ENCODE peak calls at places on chromosome X, in seven cellular contexts. Z is AG09319; M is cardiac fibroblast; R is A549; U is dorsolateral prefrontal cortex; F is CD4-positive, alpha-beta T cell; I is hepatocyte. H is an unnamed sample.

GRCh38 chrX:21766101-21766500 is 8.2 kb upstream of the SMPX start:
- DNase-seq in F (no peak), U (no peak), R (no peak), Z (no peak), I (no peak), M (peak), H (no peak)

GRCh38 chrX:95346854-95347253 is 1337.8 kb upstream of the DIAPH2 start:
- DNase-seq in I (no peak), F (no peak), M (peak), R (peak), Z (no peak), U (no peak), H (no peak)

GRCh38 chrX:118975831-118976598 is 1.6 kb downstream of the LONRF3 start:
- DNase-seq in I (peak), Z (no peak), M (peak), U (peak), F (peak), R (peak), H (peak)

GRCh38 chrX:25523574-25523973 is 507.8 kb upstream of the ARX start:
- DNase-seq in R (peak), U (peak), I (peak), Z (no peak), M (peak), F (no peak), H (no peak)

GRCh38 chrX:144627947-144628346 is 619.4 kb upstream of the SPANXN1 start:
- DNase-seq in Z (no peak), U (no peak), M (no peak), F (no peak), R (no peak), I (no peak), H (no peak)

GRCh38 chrX:7076245-7076661 is 71.3 kb upstream of the STS start:
- DNase-seq in I (no peak), R (no peak), M (no peak), F (no peak), U (peak), Z (no peak), H (no peak)

GRCh38 chrX:18360867-18361266 is 6.4 kb upstream of the SCML2 start:
- DNase-seq in Z (no peak), U (no peak), F (no peak), M (peak), R (no peak), I (no peak), H (no peak)

GRCh38 chrX:20664774-20665173 is 398.1 kb upstream of the RPS6KA3 start:
- DNase-seq in U (peak), F (no peak), M (no peak), R (no peak), I (no peak), Z (no peak), H (no peak)

GRCh38 chrX:149497626-149498025 is 7.5 kb downstream of the IDS start:
- DNase-seq in R (no peak), F (no peak), I (no peak), Z (peak), U (no peak), M (peak), H (no peak)

GRCh38 chrX:13123857-13124345 is 79.5 kb upstream of the FAM9C start:
- DNase-seq in I (no peak), Z (no peak), F (no peak), R (peak), M (peak), U (no peak), H (no peak)

DNA sequence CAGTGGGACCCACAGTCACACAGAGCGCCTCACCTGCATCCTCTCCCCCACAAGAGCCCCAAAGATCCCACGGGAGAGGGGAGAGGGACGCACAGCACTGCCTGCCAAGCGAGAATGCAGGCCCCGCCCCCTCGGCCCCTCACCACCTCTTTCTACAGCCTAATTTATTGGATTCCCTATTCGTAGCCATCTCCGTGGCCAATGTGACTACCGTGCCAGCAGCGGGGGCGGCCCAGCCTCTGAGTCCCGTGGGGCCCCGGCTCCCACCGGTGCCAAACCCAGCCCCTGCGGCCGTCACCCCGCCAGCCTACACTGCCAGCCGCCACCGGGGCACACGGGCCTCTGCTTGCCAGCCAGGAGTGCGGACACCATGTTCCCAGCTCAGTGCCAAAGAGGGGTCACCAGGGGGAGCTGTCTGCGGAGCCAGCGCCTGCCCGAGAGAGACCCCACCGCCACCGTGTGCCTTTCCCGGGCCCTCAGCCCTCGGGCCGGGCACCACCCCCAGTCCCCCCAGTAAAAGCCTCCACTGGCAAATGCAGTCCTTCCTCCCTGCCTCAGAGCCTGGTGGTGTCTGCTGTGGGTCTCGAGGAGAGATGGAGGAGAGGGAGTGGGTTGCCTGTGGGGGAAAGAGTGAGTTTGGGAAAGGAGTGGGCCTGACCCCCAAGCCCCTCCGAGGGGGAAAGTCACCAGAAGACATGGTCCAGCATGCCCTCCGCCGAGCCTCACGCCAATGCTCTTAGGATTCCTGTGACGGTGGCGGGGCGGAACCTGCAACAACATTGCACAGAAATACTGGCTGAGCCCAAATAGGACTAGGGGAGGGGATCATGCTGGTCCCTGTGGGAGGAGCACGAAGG is 19.6 kb upstream of the PLXNB3 start:
- DNase-seq in M (no peak), F (no peak), Z (no peak), U (no peak), I (no peak), R (peak), H (no peak)
- TF ChIP-seq CTCF in M (peak), F (no peak), Z (peak), U (no peak), I (peak), R (peak), H (no peak)

GRCh38 chrX:136304493-136304892 is 3.7 kb downstream of the ADGRG4 start:
- DNase-seq in Z (no peak), I (no peak), R (peak), M (peak), F (no peak), U (no peak), H (no peak)
- TF ChIP-seq CTCF in Z (no peak), I (no peak), R (no peak), M (no peak), F (no peak), U (no peak), H (no peak)

GRCh38 chrX:26788402-26788998 is 572.5 kb downstream of the MAGEB5 start:
- DNase-seq in F (no peak), M (peak), Z (no peak), U (no peak), I (no peak), R (no peak), H (no peak)

GRCh38 chrX:26778320-26778888 is 562.4 kb downstream of the MAGEB5 start:
- DNase-seq in I (no peak), Z (no peak), M (peak), F (no peak), R (peak), U (no peak), H (no peak)

GRCh38 chrX:26783512-26784225 is 567.7 kb downstream of the MAGEB5 start:
- DNase-seq in I (peak), Z (peak), M (peak), F (no peak), U (no peak), R (peak), H (no peak)
- TF ChIP-seq CTCF in I (peak), Z (peak), M (peak), F (no peak), U (peak), R (peak), H (peak)

GRCh38 chrX:40153335-40154221 is 55.8 kb upstream of the BCOR start:
- DNase-seq in I (peak), R (peak), Z (no peak), M (peak), U (no peak), F (peak), H (no peak)
- TF ChIP-seq CTCF in I (peak), R (peak), Z (no peak), M (no peak), U (peak), F (no peak), H (no peak)